ENCODE peak calls at places on chromosomes 16 and 17, in four cellular contexts. One of them, this sample, is unnamed.

GRCh38 chr17:57902800-57903759 is 52.1 kb downstream of the CUEDC1 start:
- DNase-seq in NCI-H226: peak
- DNase-seq in fibroblast of pulmonary artery: peak
- DNase-seq in EL: peak
- DNase-seq in this sample: peak

GRCh38 chr16:24737391-24737871 is 8.0 kb downstream of the TNRC6A start:
- DNase-seq in NCI-H226: peak
- DNase-seq in fibroblast of pulmonary artery: peak
- DNase-seq in EL: peak
- DNase-seq in this sample: peak

GRCh38 chr17:60901806-60902205 is 224.2 kb downstream of the BCAS3 start:
- DNase-seq in NCI-H226: peak
- DNase-seq in fibroblast of pulmonary artery: peak
- DNase-seq in EL: peak
- DNase-seq in this sample: peak

GRCh38 chr16:87344931-87345631 is 27.9 kb upstream of the C16orf95 start:
- DNase-seq in NCI-H226: no peak
- DNase-seq in fibroblast of pulmonary artery: no peak
- DNase-seq in EL: no peak
- DNase-seq in this sample: peak

GRCh38 chr17:47742319-47743181 is 9.5 kb downstream of the TBX21 start:
- DNase-seq in NCI-H226: no peak
- DNase-seq in fibroblast of pulmonary artery: no peak
- DNase-seq in EL: no peak
- DNase-seq in this sample: peak

GRCh38 chr17:72536788-72537187 is 416.0 kb downstream of the SOX9 start:
- DNase-seq in NCI-H226: no peak
- DNase-seq in fibroblast of pulmonary artery: no peak
- DNase-seq in EL: no peak
- DNase-seq in this sample: no peak

GRCh38 chr17:3892095-3892998 is 506 bp downstream of the CAMKK1 start:
- DNase-seq in NCI-H226: peak
- DNase-seq in fibroblast of pulmonary artery: peak
- DNase-seq in EL: peak
- DNase-seq in this sample: peak

GRCh38 chr17:66032082-66032712 is 159.7 kb downstream of the CEP112 start:
- DNase-seq in NCI-H226: no peak
- DNase-seq in fibroblast of pulmonary artery: no peak
- DNase-seq in EL: peak
- DNase-seq in this sample: no peak

GRCh38 chr17:63622571-63623390 is 564 bp downstream of the MAP3K3 start:
- DNase-seq in NCI-H226: peak
- DNase-seq in fibroblast of pulmonary artery: peak
- DNase-seq in EL: peak
- DNase-seq in this sample: peak

This sample was measured in astrocyte of the hippocampus.